ENCODE peak calls at places on chromosomes 6 and 20, in nine cellular contexts. J is retina; N is stimulated activated CD8-positive, alpha-beta memory T cell treated with anti-CD3 and anti-CD28 coated beads, Interleukin-2, amount 100 ng/mL, for 48 hours; B is NCI-H1105; X is COR-L47; L is cerebellar cortex; M is AG08396; V is prostate gland; U is H4. W is an unnamed sample.
A peak's percentile ranks its signal among the peaks of the same experiment; 100 is the strongest.

GRCh38 chr6:130337534-130337933 is 28.3 kb upstream of the TMEM200A start:
- DNase-seq in L (no peak), U (no peak), B (no peak), X (no peak), N (no peak), M (no peak), J (no peak), V (no peak), W (no peak)

GRCh38 chr6:21556968-21557721 is 36.4 kb upstream of the SOX4 start:
- DNase-seq in J (no peak), V (peak; percentile 78), B (peak; percentile 15), X (peak; percentile 77), N (no peak), M (no peak), L (no peak), U (no peak), W (no peak)

GRCh38 chr6:142378138-142378875 is 76.5 kb downstream of the ADGRG6 start:
- DNase-seq in M (no peak), B (peak; percentile 85), J (no peak), V (no peak), N (no peak), U (peak; percentile 61), L (no peak), X (peak; percentile 10), W (no peak)

GRCh38 chr20:50379991-50380696 is 130.0 kb upstream of the PTPN1 start:
- DNase-seq in L (no peak), U (no peak), M (no peak), V (no peak), J (no peak), N (no peak), B (no peak), X (no peak), W (no peak)

GRCh38 chr6:137416376-137417109 is 77.7 kb downstream of the OLIG3 start:
- DNase-seq in N (no peak), U (peak; percentile 68), M (peak; percentile 24), V (no peak), J (peak; percentile 46), L (no peak), B (no peak), X (no peak), W (no peak)

GRCh38 chr6:558089-558488 is 98.8 kb downstream of the HUS1B start:
- DNase-seq in L (no peak), V (no peak), N (no peak), X (no peak), M (no peak), B (no peak), U (no peak), J (no peak), W (no peak)

GRCh38 chr6:122033564-122034181 is 365.8 kb upstream of the HSF2 start:
- DNase-seq in J (peak; percentile 24), U (peak; percentile 71), B (peak; percentile 81), N (no peak), M (peak; percentile 36), V (peak; percentile 14), L (peak; percentile 87), X (peak; percentile 44), W (no peak)

GRCh38 chr20:47502801-47503239 is 1.1 kb downstream of the NCOA3 start:
- DNase-seq in L (peak; percentile 46), U (peak; percentile 35), J (peak; percentile 53), X (no peak), B (no peak), V (peak; percentile 13), M (peak; percentile 53), N (no peak), W (no peak)

GRCh38 chr6:89035252-89036106 is 45.1 kb upstream of the PNRC1 start:
- DNase-seq in B (no peak), X (no peak), J (peak; percentile 27), U (peak; percentile 55), V (peak; percentile 93), M (peak; percentile 55), L (no peak), N (no peak), W (peak; percentile 98)

GRCh38 chr20:44504402-44505309 is 17.2 kb downstream of the SERINC3 start:
- DNase-seq in L (no peak), U (no peak), N (no peak), J (no peak), V (no peak), X (no peak), B (no peak), M (no peak), W (no peak)

GRCh38 chr20:63552481-63553249 is 1.3 kb upstream of the FNDC11 start:
- DNase-seq in N (no peak), B (no peak), X (no peak), V (no peak), J (peak; percentile 22), U (no peak), M (no peak), L (no peak), W (no peak)

GRCh38 chr6:85403331-85404015 is 46.4 kb upstream of the NT5E start:
- DNase-seq in M (peak; percentile 59), J (no peak), L (peak; percentile 8), B (no peak), U (peak; percentile 47), V (no peak), N (no peak), X (no peak), W (no peak)

GRCh38 chr20:47355489-47356219 is 845 bp downstream of the ZMYND8 start:
- DNase-seq in M (no peak), U (no peak), B (no peak), J (peak; percentile 42), X (no peak), V (no peak), N (no peak), L (peak; percentile 50), W (no peak)

W was measured in uterus.